ENCODE peak calls at places on chromosomes 4 and X, in six cellular contexts. One of them, this sample, is unnamed. For H4K20me1, the result is how much of the 10 kb centered on the place peaks cover.

GRCh38 chr4:48780867-48781219 is 764 bp upstream of the FRYL start:
- DNase-seq in OCI-LY7: peak
- DNase-seq in neural progenitor cell: no peak
- DNase-seq in K562: no peak
- DNase-seq in fibroblast of lung: peak
- DNase-seq in GM23248: peak
- DNase-seq in this sample: peak

GRCh38 chrX:39815621-39816020 is 282.1 kb downstream of the BCOR start:
- DNase-seq in OCI-LY7: peak
- DNase-seq in GM23248: no peak
- DNase-seq in fibroblast of lung: no peak
- DNase-seq in K562: peak
- DNase-seq in neural progenitor cell: no peak
- DNase-seq in this sample: peak

GRCh38 chr4:87679449-87680169 is 29.5 kb downstream of the DMP1 start:
- DNase-seq in GM23248: peak
- DNase-seq in neural progenitor cell: peak
- DNase-seq in fibroblast of lung: peak
- DNase-seq in OCI-LY7: peak
- DNase-seq in K562: peak
- DNase-seq in this sample: peak

GRCh38 chr4:30725562-30725961 is 5.4 kb downstream of the PCDH7 start:
- DNase-seq in neural progenitor cell: no peak
- DNase-seq in GM23248: no peak
- DNase-seq in K562: no peak
- DNase-seq in fibroblast of lung: peak
- DNase-seq in OCI-LY7: no peak
- DNase-seq in this sample: no peak

GRCh38 chrX:11540532-11541377 is 125.0 kb downstream of the ARHGAP6 start:
- DNase-seq in neural progenitor cell: no peak
- DNase-seq in OCI-LY7: no peak
- DNase-seq in K562: no peak
- DNase-seq in fibroblast of lung: peak
- DNase-seq in GM23248: peak
- DNase-seq in this sample: no peak

GRCh38 chr4:158285429-158286216 is 75.3 kb downstream of the TMEM144 start:
- DNase-seq in GM23248: no peak
- DNase-seq in fibroblast of lung: no peak
- DNase-seq in OCI-LY7: no peak
- DNase-seq in neural progenitor cell: no peak
- DNase-seq in K562: no peak
- DNase-seq in this sample: no peak

GRCh38 chrX:134526399-134526798 is 66.4 kb downstream of the HPRT1 start:
- DNase-seq in GM23248: peak
- DNase-seq in OCI-LY7: no peak
- DNase-seq in neural progenitor cell: no peak
- DNase-seq in fibroblast of lung: no peak
- DNase-seq in K562: no peak
- DNase-seq in this sample: peak

GRCh38 chr4:112896326-112896892 is 153.0 kb upstream of the ANK2 start:
- DNase-seq in OCI-LY7: no peak
- DNase-seq in GM23248: no peak
- DNase-seq in fibroblast of lung: no peak
- DNase-seq in neural progenitor cell: peak
- DNase-seq in K562: no peak
- DNase-seq in this sample: no peak

GRCh38 chrX:25976683-25977310 is 161.3 kb upstream of the MAGEB18 start:
- DNase-seq in OCI-LY7: no peak
- DNase-seq in fibroblast of lung: no peak
- DNase-seq in K562: no peak
- DNase-seq in neural progenitor cell: peak
- DNase-seq in GM23248: no peak
- DNase-seq in this sample: no peak

GRCh38 chr4:150176559-150176958 is 98.3 kb downstream of the DCLK2 start:
- DNase-seq in fibroblast of lung: peak
- DNase-seq in neural progenitor cell: no peak
- DNase-seq in GM23248: peak
- DNase-seq in K562: no peak
- DNase-seq in OCI-LY7: no peak
- DNase-seq in this sample: peak

GRCh38 chr4:185099024-185099682 is 43.9 kb upstream of the SLC25A4 start:
- DNase-seq in GM23248: no peak
- DNase-seq in K562: no peak
- DNase-seq in OCI-LY7: no peak
- DNase-seq in neural progenitor cell: no peak
- DNase-seq in fibroblast of lung: no peak
- DNase-seq in this sample: no peak

GRCh38 chr4:121155893-121156292 is 8.2 kb downstream of the TNIP3 start:
- DNase-seq in GM23248: peak
- DNase-seq in K562: no peak
- DNase-seq in fibroblast of lung: peak
- DNase-seq in OCI-LY7: no peak
- DNase-seq in neural progenitor cell: no peak
- DNase-seq in this sample: peak

GRCh38 chrX:1453390-1453783 is 678 bp upstream of the ASMTL start:
- DNase-seq in neural progenitor cell: no peak
- DNase-seq in K562: no peak
- DNase-seq in GM23248: no peak
- DNase-seq in fibroblast of lung: no peak
- DNase-seq in OCI-LY7: no peak
- DNase-seq in this sample: no peak

GRCh38 chr4:185717018-185717726 is 94.8 kb downstream of the SORBS2 start:
- DNase-seq in fibroblast of lung: no peak
- DNase-seq in K562: no peak
- DNase-seq in neural progenitor cell: no peak
- DNase-seq in GM23248: no peak
- DNase-seq in OCI-LY7: no peak
- DNase-seq in this sample: no peak

GRCh38 chr4:10085828-10086505 is 30.6 kb downstream of the WDR1 start:
- DNase-seq in GM23248: no peak
- DNase-seq in K562: no peak
- DNase-seq in neural progenitor cell: no peak
- DNase-seq in OCI-LY7: no peak
- DNase-seq in fibroblast of lung: no peak
- DNase-seq in this sample: no peak
- H4K20me1 ChIP-seq in GM23248: under half
- H4K20me1 ChIP-seq in K562: under half
- H4K20me1 ChIP-seq in neural progenitor cell: under half
- H4K20me1 ChIP-seq in OCI-LY7: under half
- H4K20me1 ChIP-seq in fibroblast of lung: under half
- H4K20me1 ChIP-seq in this sample: half or more

GRCh38 chr4:13907255-13907751 is 279.8 kb upstream of the BOD1L1 start:
- DNase-seq in GM23248: peak
- DNase-seq in OCI-LY7: no peak
- DNase-seq in neural progenitor cell: no peak
- DNase-seq in K562: no peak
- DNase-seq in fibroblast of lung: peak
- DNase-seq in this sample: peak
- H4K20me1 ChIP-seq in GM23248: under half
- H4K20me1 ChIP-seq in OCI-LY7: under half
- H4K20me1 ChIP-seq in neural progenitor cell: under half
- H4K20me1 ChIP-seq in K562: under half
- H4K20me1 ChIP-seq in fibroblast of lung: under half
- H4K20me1 ChIP-seq in this sample: under half

DNA sequence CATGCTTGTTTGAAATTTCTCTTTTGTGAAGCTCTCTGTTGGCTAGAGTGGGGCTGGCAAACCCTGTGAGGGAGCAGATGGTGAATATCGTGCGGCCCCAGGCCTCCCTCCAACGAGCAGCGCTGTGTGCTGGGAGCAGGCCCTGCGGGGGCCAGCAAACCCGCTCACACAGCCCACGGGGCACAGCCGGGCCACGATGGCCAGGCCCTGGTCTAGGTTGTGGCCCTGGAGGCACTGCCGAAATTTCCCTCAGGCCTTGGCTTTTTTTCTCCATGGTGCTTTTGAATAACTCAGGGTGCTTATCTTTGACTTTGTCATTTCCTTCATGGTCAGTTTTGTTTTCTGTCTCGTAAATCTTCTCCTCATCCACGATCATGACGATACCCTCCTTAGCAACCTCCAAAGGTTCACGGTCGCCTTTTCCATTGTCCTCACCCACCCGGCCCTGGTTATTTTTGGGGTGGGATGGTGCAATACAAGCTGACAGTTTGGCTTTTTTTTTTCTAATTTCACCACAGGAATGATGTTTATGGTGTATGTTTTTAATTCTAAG is 20.7 kb downstream of the PCGF3 start:
- DNase-seq in neural progenitor cell: no peak
- DNase-seq in OCI-LY7: no peak
- DNase-seq in fibroblast of lung: peak
- DNase-seq in GM23248: peak
- DNase-seq in K562: no peak
- DNase-seq in this sample: peak
- H4K20me1 ChIP-seq in neural progenitor cell: half or more
- H4K20me1 ChIP-seq in OCI-LY7: under half
- H4K20me1 ChIP-seq in fibroblast of lung: under half
- H4K20me1 ChIP-seq in GM23248: under half
- H4K20me1 ChIP-seq in K562: under half
- H4K20me1 ChIP-seq in this sample: half or more

DNA sequence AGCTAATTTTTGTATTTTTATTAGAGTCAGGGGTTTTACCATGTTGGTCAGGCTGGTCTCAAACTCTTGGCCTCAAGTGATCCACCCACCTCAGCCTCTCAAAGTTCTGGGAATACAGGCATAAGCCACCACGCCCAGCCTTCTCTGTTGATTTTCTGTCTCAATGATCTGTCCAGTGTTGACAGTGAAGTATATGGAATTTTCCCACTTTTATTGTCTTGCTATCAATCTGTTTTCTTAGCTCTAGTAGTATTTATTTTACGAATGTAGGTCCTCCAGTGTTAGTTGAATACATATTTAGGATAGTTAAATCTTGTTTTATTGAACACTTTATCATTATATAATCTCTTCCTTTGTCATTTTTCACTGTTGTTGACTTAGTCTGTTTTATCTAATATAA is 1603.9 kb downstream of the ADGRL3 start:
- DNase-seq in neural progenitor cell: no peak
- DNase-seq in K562: no peak
- DNase-seq in GM23248: no peak
- DNase-seq in fibroblast of lung: no peak
- DNase-seq in OCI-LY7: no peak
- DNase-seq in this sample: no peak
- H4K20me1 ChIP-seq in neural progenitor cell: under half
- H4K20me1 ChIP-seq in K562: under half
- H4K20me1 ChIP-seq in GM23248: under half
- H4K20me1 ChIP-seq in fibroblast of lung: under half
- H4K20me1 ChIP-seq in OCI-LY7: under half
- H4K20me1 ChIP-seq in this sample: under half

GRCh38 chr4:76966024-76966579 is 16.6 kb downstream of the SEPTIN11 start:
- DNase-seq in neural progenitor cell: peak
- DNase-seq in OCI-LY7: no peak
- DNase-seq in GM23248: no peak
- DNase-seq in K562: no peak
- DNase-seq in fibroblast of lung: no peak
- DNase-seq in this sample: no peak
- H4K20me1 ChIP-seq in neural progenitor cell: under half
- H4K20me1 ChIP-seq in OCI-LY7: under half
- H4K20me1 ChIP-seq in GM23248: under half
- H4K20me1 ChIP-seq in K562: under half
- H4K20me1 ChIP-seq in fibroblast of lung: under half
- H4K20me1 ChIP-seq in this sample: half or more

This sample was measured in astrocyte.